ENCODE peak calls at places on chromosomes 13 and 19, in four cellular contexts. O is HepG2, A is GM12878, K is K562. W is an unnamed sample.

GRCh38 chr13:51525567-51526165 is 58.6 kb upstream of the WDFY2 start:
- DNase-seq in O (no peak), A (no peak), K (no peak), W (no peak)

GRCh38 chr13:93727301-93728141 is 500.9 kb downstream of the GPC6 start:
- DNase-seq in O (peak; percentile 46), A (no peak), K (no peak), W (no peak)

GRCh38 chr13:33676700-33677048 is 141.3 kb upstream of the RFC3 start:
- DNase-seq in O (peak; percentile 88), A (no peak), K (no peak), W (peak; percentile 41)

GRCh38 chr19:4970558-4971423 is 1.9 kb downstream of the KDM4B start:
- DNase-seq in O (peak; percentile 37), A (no peak), K (peak; percentile 60), W (no peak)

GRCh38 chr19:28943651-28944050 is 269.3 kb downstream of the UQCRFS1 start:
- DNase-seq in O (no peak), A (no peak), K (peak; percentile 42), W (no peak)

GRCh38 chr13:39202746-39203145 is 164.5 kb downstream of the NHLRC3 start:
- DNase-seq in O (no peak), A (no peak), K (no peak), W (no peak)

GRCh38 chr13:50417597-50417996 is 402.4 kb downstream of the KCNRG start:
- DNase-seq in O (no peak), A (no peak), K (no peak), W (no peak)

GRCh38 chr13:99652141-99652540 is 150.9 kb downstream of the TM9SF2 start:
- DNase-seq in O (no peak), A (no peak), K (no peak), W (no peak)

GRCh38 chr19:33260628-33261418 is 35.2 kb upstream of the SLC7A10 start:
- DNase-seq in O (no peak), A (no peak), K (no peak), W (no peak)

GRCh38 chr13:109151255-109151654 is 521.8 kb downstream of the MYO16 start:
- DNase-seq in O (no peak), A (no peak), K (no peak), W (no peak)

GRCh38 chr19:11383706-11384048 is 437 bp downstream of the EPOR start:
- DNase-seq in O (no peak), A (no peak), K (no peak), W (no peak)

GRCh38 chr13:24746618-24747247 is 17.2 kb upstream of the RNF17 start:
- DNase-seq in O (no peak), A (no peak), K (no peak), W (no peak)

DNA sequence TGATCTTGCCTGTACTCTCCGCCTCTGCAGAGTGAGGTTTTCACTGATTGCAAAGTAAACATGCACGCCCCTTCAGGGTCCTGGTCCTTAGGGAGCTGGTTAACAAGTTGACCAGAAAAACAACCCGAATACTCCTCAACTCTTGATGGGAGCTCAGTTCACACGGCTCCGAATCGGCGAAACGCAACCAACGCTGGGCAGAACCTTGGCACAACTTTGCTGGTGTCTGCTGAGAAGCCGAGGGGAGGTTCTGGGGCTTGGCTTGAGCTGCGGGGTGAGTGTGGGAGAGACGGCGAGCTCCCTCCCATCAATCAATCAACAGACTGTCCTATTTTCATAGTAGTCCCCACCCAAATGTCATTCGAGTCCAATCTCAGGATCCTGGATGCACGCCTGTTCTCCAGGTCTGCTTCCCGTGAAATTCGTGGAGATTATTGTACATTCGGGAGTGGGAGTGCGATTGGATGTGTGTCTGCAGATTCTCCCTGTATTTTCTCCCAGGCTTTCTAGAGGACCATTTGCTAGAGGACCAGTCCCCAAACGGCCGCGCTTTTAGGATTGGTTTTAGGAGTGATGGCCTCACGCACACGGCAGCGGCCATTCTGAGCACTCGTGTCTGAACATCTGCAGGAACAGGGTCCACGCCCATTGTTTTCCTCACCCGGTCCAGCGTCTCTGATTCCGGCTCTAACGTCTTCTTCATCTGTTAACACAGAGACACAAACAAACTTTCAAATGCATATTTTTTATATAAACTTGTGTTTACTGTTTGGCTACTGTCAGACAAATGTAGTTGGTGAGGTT is 51.6 kb upstream of the F7 start:
- DNase-seq in O (no peak), A (no peak), K (no peak), W (no peak)
- TF ChIP-seq TARDBP in O (no peak), A (no peak), K (no peak), W (no peak)

DNA sequence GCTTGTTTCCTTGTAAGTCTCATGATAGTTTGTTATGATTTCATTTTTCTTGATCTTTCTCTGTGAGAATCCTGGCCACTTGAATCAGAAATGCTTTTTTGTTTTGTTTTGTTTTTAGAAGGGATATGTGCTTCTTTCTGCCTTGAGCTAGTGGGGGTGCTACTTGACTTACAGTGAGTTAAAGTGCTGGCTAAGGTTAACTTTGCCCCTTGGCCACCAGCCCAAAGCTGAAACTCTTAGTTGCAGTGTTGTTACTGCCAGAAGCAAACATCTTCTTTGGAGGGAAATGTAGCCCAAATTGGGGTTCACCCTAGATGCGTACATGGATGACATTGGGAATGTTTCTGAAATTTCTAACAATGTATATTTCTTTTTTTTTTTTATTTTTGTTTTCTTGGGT is 57.4 kb downstream of the TDRD3 start:
- DNase-seq in O (no peak), A (no peak), K (no peak), W (no peak)
- TF ChIP-seq BHLHE40 in O (no peak), A (no peak), K (no peak), W (no peak)

GRCh38 chr13:76758257-76758656 is 127.9 kb downstream of the KCTD12 start:
- DNase-seq in O (no peak), A (no peak), K (no peak), W (no peak)
- TF ChIP-seq TARDBP in O (no peak), A (no peak), K (no peak), W (no peak)

DNA sequence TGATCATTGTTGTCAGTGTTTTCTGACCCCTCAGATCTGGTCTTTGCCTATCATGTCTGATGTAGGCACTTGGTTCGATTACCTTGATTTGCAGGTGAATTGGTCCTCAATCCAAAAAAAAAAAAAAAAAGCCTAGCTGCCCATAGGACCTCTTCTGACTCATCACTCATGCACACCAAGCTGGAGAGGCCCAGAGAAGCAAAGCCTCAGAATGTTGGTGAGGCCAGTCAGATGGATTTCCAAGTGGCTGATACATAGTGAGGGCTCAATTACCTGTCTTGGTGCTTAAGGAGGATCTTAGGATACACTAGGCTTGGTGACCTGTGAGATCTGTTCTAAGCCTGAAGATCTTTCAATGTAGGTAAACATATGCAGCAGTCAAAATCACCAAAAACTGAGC is 80.0 kb upstream of the RAP2A start:
- DNase-seq in O (no peak), A (no peak), K (no peak), W (no peak)
- TF ChIP-seq BHLHE40 in O (no peak), A (no peak), K (no peak), W (no peak)

W was measured in HEK293T.